ENCODE peak calls at places on chromosome 6, in seven cellular contexts. L, H, D, K, W, A and Q are unnamed samples.

GRCh38 chr6:106360989-106361430 is 493 bp downstream of the CRYBG1 start:
- DNase-seq in A (peak), H (peak), K (peak), D (no peak), W (peak), L (peak), Q (peak)

GRCh38 chr6:43452896-43453295 is 2.5 kb downstream of the DLK2 start:
- DNase-seq in L (no peak), H (no peak), K (no peak), A (no peak), D (no peak), W (no peak), Q (no peak)

GRCh38 chr6:111353914-111354464 is 129.0 kb downstream of the REV3L start:
- DNase-seq in W (peak), L (no peak), H (no peak), D (peak), A (peak), K (no peak), Q (no peak)

GRCh38 chr6:170178561-170179477 is 112.1 kb downstream of the DLL1 start:
- DNase-seq in A (peak), L (no peak), K (peak), D (peak), H (no peak), W (no peak), Q (no peak)

GRCh38 chr6:108662702-108663101 is 102.0 kb downstream of the FOXO3 start:
- DNase-seq in H (no peak), L (no peak), D (no peak), K (no peak), W (no peak), A (no peak), Q (no peak)

GRCh38 chr6:132362318-132363185 is 38.7 kb downstream of the MOXD1 start:
- DNase-seq in L (no peak), A (no peak), D (no peak), K (no peak), H (no peak), W (no peak), Q (no peak)

GRCh38 chr6:55868910-55869479 is 6.4 kb downstream of the BMP5 start:
- DNase-seq in L (no peak), K (no peak), W (no peak), A (no peak), D (peak), H (no peak), Q (peak)

GRCh38 chr6:131062245-131063027 is 609 bp downstream of the EPB41L2 start:
- DNase-seq in D (no peak), W (peak), H (no peak), A (peak), L (peak), K (peak), Q (peak)

GRCh38 chr6:32945106-32945761 is 4.4 kb upstream of the HLA-DMB start:
- DNase-seq in L (no peak), H (no peak), D (peak), A (no peak), K (no peak), W (no peak), Q (peak)

GRCh38 chr6:41781302-41781711 is 725 bp downstream of the PRICKLE4 start:
- DNase-seq in K (no peak), D (no peak), H (no peak), A (no peak), W (no peak), L (no peak), Q (no peak)

GRCh38 chr6:169880516-169880915 is 129.1 kb downstream of the ERMARD start:
- DNase-seq in H (no peak), K (no peak), W (no peak), A (no peak), D (no peak), L (no peak), Q (no peak)

GRCh38 chr6:161917645-161918044 is 643.8 kb upstream of the AGPAT4 start:
- DNase-seq in L (no peak), H (no peak), A (peak), D (no peak), K (no peak), W (no peak), Q (peak)

GRCh38 chr6:160679402-160679769 is 15.3 kb upstream of the LPA start:
- DNase-seq in W (peak), D (no peak), L (peak), A (no peak), H (peak), K (peak), Q (no peak)

GRCh38 chr6:124530926-124531325 is 431.3 kb upstream of the RNF217 start:
- DNase-seq in A (peak), K (no peak), W (no peak), L (no peak), H (no peak), D (no peak), Q (no peak)

GRCh38 chr6:124536792-124537191 is 425.4 kb upstream of the RNF217 start:
- DNase-seq in D (no peak), H (no peak), L (no peak), A (no peak), W (no peak), K (no peak), Q (peak)

GRCh38 chr6:124536157-124536556 is 426.1 kb upstream of the RNF217 start:
- DNase-seq in D (no peak), L (no peak), H (no peak), W (no peak), K (no peak), A (no peak), Q (no peak)

GRCh38 chr6:124535746-124536145 is 426.5 kb upstream of the RNF217 start:
- DNase-seq in W (peak), A (peak), L (no peak), K (no peak), D (no peak), H (no peak), Q (peak)

DNA sequence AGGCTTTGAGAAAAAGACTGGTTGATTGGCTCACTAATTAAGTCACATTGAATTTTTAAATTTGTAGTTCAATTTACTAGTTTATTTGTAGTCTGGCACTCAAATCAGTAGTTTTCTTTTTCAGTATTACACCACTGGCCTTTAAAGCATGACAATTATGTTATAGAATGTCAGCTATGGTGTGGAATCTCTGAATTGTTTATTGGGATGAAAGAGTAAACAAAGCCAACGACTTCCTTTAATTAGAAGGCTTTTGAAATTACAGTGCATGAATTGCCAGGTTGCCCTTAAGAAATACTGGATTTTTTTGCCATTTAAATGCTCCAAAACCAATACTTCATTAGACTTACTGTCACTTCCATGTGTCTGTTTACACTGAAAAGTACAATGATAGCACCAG is 426.9 kb upstream of the RNF217 start:
- DNase-seq in W (no peak), K (no peak), L (no peak), A (peak), H (no peak), D (no peak), Q (peak)
- H4K8ac ChIP-seq in W (no peak), K (no peak), L (no peak), A (no peak), H (no peak), D (no peak), Q (no peak)

DNA sequence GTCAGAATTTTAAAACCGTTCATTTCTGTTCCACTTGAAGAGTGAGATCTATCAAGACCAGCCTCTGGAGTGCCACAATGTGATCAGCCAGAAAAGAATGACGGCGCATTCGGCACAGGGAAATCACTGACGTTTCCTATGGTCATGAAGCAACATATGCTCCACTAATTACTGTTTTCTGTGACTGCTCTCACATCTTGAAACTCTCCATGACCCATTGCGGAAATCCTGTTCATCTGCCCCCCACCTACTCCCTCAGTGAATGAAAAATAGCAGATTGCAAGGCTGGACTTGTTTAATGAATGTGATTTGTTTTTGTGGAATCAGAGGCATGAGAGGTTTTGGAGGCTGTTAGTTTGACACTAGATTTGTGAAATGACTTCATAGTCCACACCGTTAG is 53.3 kb downstream of the SAMD5 start:
- DNase-seq in K (no peak), A (no peak), W (no peak), D (no peak), L (no peak), H (no peak), Q (no peak)
- H4K8ac ChIP-seq in K (no peak), A (no peak), W (no peak), D (no peak), L (no peak), H (no peak), Q (no peak)

GRCh38 chr6:20227350-20227749 is 15.1 kb upstream of the MBOAT1 start:
- DNase-seq in D (no peak), H (no peak), W (no peak), A (no peak), K (no peak), L (no peak), Q (no peak)
- H4K8ac ChIP-seq in D (no peak), H (no peak), W (no peak), A (no peak), K (no peak), L (no peak), Q (no peak)

GRCh38 chr6:118984342-118984741 is 49.4 kb upstream of the MCM9 start:
- DNase-seq in A (no peak), D (no peak), W (no peak), L (no peak), K (no peak), H (no peak), Q (no peak)
- H4K8ac ChIP-seq in A (no peak), D (no peak), W (no peak), L (no peak), K (no peak), H (no peak), Q (no peak)